ENCODE peak calls at places on chromosomes 11 and 22, in four cellular contexts. One of them, this sample, is unnamed.

GRCh38 chr11:2269601-2270321 is 627 bp downstream of the ASCL2 start:
- DNase-seq in A549: peak
- DNase-seq in HepG2: no peak
- DNase-seq in SK-N-SH: peak
- DNase-seq in this sample: peak

GRCh38 chr11:124943731-124944130 is 7.9 kb upstream of the HEPACAM start:
- DNase-seq in A549: no peak
- DNase-seq in HepG2: no peak
- DNase-seq in SK-N-SH: no peak
- DNase-seq in this sample: no peak

GRCh38 chr11:100855466-100856067 is 168.5 kb downstream of the ARHGAP42 start:
- DNase-seq in A549: peak
- DNase-seq in HepG2: peak
- DNase-seq in SK-N-SH: peak
- DNase-seq in this sample: peak

GRCh38 chr22:50622723-50623327 is 5.1 kb downstream of the ARSA start:
- DNase-seq in A549: no peak
- DNase-seq in HepG2: peak
- DNase-seq in SK-N-SH: peak
- DNase-seq in this sample: no peak

GRCh38 chr22:39543095-39543494 is 10.5 kb upstream of the RPS19BP1 start:
- DNase-seq in A549: peak
- DNase-seq in HepG2: no peak
- DNase-seq in SK-N-SH: peak
- DNase-seq in this sample: peak

GRCh38 chr11:2077061-2077802 is 62.0 kb downstream of the IGF2 start:
- DNase-seq in A549: peak
- DNase-seq in HepG2: peak
- DNase-seq in SK-N-SH: no peak
- DNase-seq in this sample: no peak

GRCh38 chr11:5737091-5737490 is 843 bp downstream of the OR56B1 start:
- DNase-seq in A549: no peak
- DNase-seq in HepG2: no peak
- DNase-seq in SK-N-SH: no peak
- DNase-seq in this sample: no peak

GRCh38 chr11:9745411-9746211 is 81.7 kb downstream of the SWAP70 start:
- DNase-seq in A549: no peak
- DNase-seq in HepG2: no peak
- DNase-seq in SK-N-SH: no peak
- DNase-seq in this sample: no peak

GRCh38 chr22:17366830-17367229 is 2.4 kb upstream of the CECR2 start:
- DNase-seq in A549: peak
- DNase-seq in HepG2: no peak
- DNase-seq in SK-N-SH: peak
- DNase-seq in this sample: peak

DNA sequence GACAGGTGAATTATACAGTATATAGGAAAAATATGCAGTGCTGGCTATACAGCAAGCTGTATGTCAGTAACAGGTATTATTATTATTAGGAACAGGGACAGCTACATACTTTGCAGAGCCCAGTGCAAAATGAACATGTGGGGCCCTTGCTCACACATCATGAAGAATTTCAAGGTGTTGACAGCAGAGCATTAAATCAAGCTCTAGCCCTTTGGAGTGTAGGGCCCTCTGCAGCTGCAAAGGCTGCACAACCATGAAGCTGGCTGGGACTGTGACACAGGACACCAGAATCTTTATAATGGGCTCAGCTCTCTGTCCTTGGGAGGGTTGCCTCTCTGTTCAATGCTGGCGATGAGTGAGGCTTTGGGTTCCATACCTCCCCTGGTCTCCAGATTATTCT is 44.9 kb upstream of the DAGLA start:
- DNase-seq in A549: no peak
- DNase-seq in HepG2: no peak
- DNase-seq in SK-N-SH: no peak
- DNase-seq in this sample: no peak
- TF ChIP-seq MAX in A549: no peak
- TF ChIP-seq MAX in HepG2: no peak
- TF ChIP-seq MAX in SK-N-SH: no peak
- TF ChIP-seq MAX in this sample: no peak

DNA sequence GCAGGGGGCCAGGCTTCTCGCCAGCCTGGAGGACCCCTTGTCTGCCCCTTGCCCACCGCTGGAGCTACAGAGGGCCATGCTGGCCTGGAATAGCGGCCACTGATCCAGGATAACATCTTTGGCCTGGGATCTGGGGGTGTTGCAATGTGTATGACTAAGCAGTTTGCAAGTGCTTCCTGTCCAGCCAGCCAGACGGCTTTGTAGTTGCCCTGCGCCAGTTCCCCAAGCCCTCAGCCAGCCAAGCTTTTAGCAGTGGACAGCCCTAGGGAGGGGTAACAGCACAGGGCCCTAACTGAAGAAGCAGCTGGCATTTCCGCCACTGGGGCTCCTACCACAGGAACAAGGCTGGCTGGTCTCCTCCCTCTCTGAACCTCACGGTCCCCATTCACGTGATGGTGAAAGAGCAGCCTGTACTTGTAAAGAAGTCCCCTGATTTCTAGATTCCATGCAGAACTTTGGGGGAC is 32.1 kb downstream of the UQCR10 start:
- DNase-seq in A549: peak
- DNase-seq in HepG2: peak
- DNase-seq in SK-N-SH: peak
- DNase-seq in this sample: peak
- TF ChIP-seq CTCF in A549: no peak
- TF ChIP-seq CTCF in HepG2: peak
- TF ChIP-seq CTCF in SK-N-SH: no peak
- TF ChIP-seq CTCF in this sample: no peak

DNA sequence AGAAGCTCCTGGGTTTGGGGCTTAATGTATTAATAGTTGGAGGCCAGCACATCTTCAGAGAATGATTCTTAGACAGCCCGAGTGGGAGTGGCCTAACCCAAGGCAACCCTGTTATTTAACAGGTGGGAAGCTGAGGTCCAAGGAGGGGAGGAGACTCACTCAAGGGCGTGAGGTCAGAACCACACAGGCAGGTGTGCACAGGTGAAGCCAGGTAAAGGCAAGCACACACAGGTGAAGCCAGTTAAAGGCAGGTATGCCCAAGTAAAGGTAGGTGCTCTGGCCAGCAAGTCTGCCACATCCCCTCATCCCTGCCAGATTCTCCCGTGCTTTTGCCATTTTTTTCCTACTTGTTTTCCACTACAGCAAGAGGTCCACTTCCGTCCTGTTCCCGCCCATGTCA is 2.9 kb upstream of the SHANK2 start:
- DNase-seq in A549: no peak
- DNase-seq in HepG2: no peak
- DNase-seq in SK-N-SH: no peak
- DNase-seq in this sample: no peak
- TF ChIP-seq MAX in A549: no peak
- TF ChIP-seq MAX in HepG2: no peak
- TF ChIP-seq MAX in SK-N-SH: no peak
- TF ChIP-seq MAX in this sample: no peak

DNA sequence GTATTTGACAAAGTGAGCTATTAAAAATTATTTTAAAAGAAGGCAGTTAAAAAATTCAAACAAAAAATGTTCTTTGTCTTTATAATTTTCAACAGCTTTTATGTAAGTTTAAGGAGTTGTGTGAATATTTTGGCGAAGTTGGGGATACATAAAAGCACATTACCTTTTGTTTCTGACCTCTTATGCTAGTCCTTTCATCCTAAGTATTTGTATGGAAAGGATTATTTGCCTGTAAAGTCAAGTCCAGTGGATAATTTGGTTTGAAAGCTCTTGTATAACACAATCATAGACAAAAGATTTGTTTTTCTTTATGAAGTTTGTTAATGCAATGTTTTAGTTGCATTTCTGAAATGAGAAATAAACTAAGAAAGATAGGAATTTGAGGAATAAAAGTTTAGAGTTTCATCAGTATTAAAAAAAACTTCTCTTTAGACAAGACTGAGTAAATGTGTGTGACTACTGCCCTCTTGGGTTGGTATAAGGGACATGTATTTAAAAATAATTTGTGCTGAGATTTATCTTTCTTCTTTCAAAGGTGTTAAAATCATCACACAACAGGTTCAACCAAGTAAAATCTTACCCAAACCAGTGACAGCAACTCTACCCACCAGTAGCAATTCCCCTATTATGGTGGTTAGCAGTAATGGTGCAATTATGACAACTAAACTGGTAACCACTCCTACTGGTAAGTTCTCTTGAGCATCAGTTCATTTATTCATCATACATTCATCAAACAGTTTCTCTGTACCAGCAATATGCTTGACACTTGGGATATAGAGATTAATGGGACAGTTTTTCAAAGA is 68.2 kb downstream of the EMSY start:
- DNase-seq in A549: no peak
- DNase-seq in HepG2: no peak
- DNase-seq in SK-N-SH: peak
- DNase-seq in this sample: peak
- TF ChIP-seq CTCF in A549: peak
- TF ChIP-seq CTCF in HepG2: no peak
- TF ChIP-seq CTCF in SK-N-SH: peak
- TF ChIP-seq CTCF in this sample: no peak

DNA sequence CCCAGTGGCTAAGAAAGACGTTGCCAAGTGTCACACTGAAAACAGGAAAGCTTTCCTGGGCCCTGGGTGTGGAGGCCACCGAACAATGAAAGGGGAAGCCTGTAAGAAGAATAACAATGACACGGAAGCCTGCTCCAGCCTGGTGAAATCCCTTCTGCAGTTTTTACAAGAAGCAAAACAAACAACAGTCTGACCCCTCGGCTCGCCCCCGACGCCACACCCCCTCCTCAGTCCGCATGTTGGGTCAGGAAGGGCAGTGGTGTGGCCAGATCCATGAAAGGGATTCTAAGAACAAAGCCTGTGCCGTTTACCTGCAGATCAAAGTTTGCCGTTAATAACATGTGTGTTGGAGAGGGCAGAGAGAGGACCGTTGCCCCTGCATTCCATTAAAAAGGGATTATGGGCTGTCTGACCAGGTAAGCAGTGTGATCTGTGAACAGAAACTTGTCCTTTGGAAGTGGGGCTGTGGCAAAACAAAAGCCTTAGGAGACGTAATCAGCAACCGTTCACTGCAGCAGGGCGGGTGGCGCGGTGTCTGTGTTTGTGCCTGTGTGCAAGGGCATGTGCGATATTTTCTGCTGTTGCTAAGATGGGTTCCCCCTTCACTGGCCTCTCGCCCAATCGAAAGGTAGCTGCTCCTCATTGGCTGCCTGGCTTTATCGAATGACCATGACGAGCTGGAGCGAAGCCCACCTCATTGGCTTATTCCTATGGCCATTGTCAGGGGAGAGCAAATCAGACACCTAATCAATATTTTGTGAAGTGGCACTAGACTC is 113.8 kb upstream of the BLID start:
- DNase-seq in A549: no peak
- DNase-seq in HepG2: peak
- DNase-seq in SK-N-SH: no peak
- DNase-seq in this sample: no peak
- TF ChIP-seq MAX in A549: no peak
- TF ChIP-seq MAX in HepG2: peak
- TF ChIP-seq MAX in SK-N-SH: no peak
- TF ChIP-seq MAX in this sample: no peak

DNA sequence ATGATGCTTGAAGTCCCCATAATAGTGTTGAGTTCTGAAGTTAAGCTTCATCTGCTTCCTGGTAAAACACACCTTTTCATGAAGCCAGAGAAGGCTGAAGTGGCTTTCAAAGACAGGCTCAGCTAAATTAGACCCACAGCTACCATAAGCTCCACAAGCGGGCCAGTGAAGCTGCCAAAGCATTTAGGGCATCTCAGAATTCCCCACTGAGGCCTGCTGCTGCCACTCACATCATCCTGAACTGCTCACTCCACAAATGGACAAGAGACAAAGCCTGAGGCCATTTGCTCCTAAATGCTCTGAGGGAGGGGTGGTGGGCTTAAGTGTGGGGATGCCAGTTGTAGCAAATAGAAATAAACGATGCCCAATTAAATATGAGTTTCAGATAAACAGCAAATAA is 14.6 kb downstream of the CCDC83 start:
- DNase-seq in A549: no peak
- DNase-seq in HepG2: no peak
- DNase-seq in SK-N-SH: no peak
- DNase-seq in this sample: no peak
- TF ChIP-seq CTCF in A549: no peak
- TF ChIP-seq CTCF in HepG2: no peak
- TF ChIP-seq CTCF in SK-N-SH: no peak
- TF ChIP-seq CTCF in this sample: no peak

GRCh38 chr11:16778286-16778685 is 39.8 kb downstream of the C11orf58 start:
- DNase-seq in A549: no peak
- DNase-seq in HepG2: no peak
- DNase-seq in SK-N-SH: no peak
- DNase-seq in this sample: no peak

GRCh38 chr11:16780698-16781550 is 42.5 kb downstream of the C11orf58 start:
- DNase-seq in A549: no peak
- DNase-seq in HepG2: no peak
- DNase-seq in SK-N-SH: no peak
- DNase-seq in this sample: no peak

GRCh38 chr11:16780146-16780545 is 41.7 kb downstream of the C11orf58 start:
- DNase-seq in A549: no peak
- DNase-seq in HepG2: no peak
- DNase-seq in SK-N-SH: peak
- DNase-seq in this sample: no peak

GRCh38 chr11:16778876-16779275 is 40.4 kb downstream of the C11orf58 start:
- DNase-seq in A549: no peak
- DNase-seq in HepG2: no peak
- DNase-seq in SK-N-SH: peak
- DNase-seq in this sample: no peak

DNA sequence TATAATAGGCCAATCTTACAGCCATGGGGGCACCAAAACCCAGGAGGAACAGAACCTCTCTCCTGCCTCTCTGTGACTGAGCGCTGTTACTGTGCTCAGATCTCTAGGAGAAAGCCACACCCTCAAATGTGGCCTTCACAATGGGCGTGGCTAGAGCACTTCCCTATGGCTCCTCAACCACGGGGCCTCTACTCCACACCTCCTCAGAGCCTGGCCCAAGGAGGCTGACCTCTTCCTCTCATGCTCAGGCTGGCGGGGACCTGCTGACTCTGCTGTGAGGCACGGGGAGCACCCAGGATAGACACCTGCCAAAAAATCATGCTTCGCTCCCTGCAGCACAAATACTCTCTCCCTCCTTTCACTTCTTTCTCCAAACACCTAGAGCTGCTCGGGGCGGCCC is 41.0 kb downstream of the C11orf58 start:
- DNase-seq in A549: no peak
- DNase-seq in HepG2: no peak
- DNase-seq in SK-N-SH: no peak
- DNase-seq in this sample: peak
- TF ChIP-seq MAX in A549: no peak
- TF ChIP-seq MAX in HepG2: no peak
- TF ChIP-seq MAX in SK-N-SH: no peak
- TF ChIP-seq MAX in this sample: no peak

This sample was measured in NB4.